ENCODE peak calls at places on chromosomes 5 and 9, in eight cellular contexts. H is ecto neural progenitor cell, I is GM10248, P is M059J, B is NCI-H1417 treated with DMSO at 0.1 percent for 48 hours, V is epithelial cell of proximal tubule, F is HS-5, L is GM13977. J is an unnamed sample.

GRCh38 chr9:114551750-114552685 is 35.6 kb upstream of the ATP6V1G1 start:
- DNase-seq in V (peak), B (no peak), L (no peak), F (peak), P (peak), H (no peak), I (no peak), J (no peak)

GRCh38 chr9:113463418-113464285 is at the start of gene RGS3:
- DNase-seq in B (peak), P (peak), L (no peak), H (peak), V (peak), I (no peak), F (no peak), J (peak)

GRCh38 chr9:27353405-27354229 is 56.7 kb upstream of the EQTN start:
- DNase-seq in L (no peak), I (peak), H (no peak), F (no peak), P (no peak), V (no peak), B (no peak), J (no peak)

GRCh38 chr9:136409557-136410455 is 608 bp downstream of the ENTR1 start:
- DNase-seq in L (peak), F (no peak), H (peak), V (no peak), B (no peak), P (peak), I (peak), J (peak)

GRCh38 chr9:122800066-122801060 is at the start of gene OR1K1:
- DNase-seq in H (no peak), F (no peak), V (no peak), I (no peak), B (no peak), L (no peak), P (no peak), J (no peak)

GRCh38 chr5:139662617-139663016 is 14.5 kb downstream of the CXXC5 start:
- DNase-seq in V (no peak), I (peak), B (no peak), L (peak), F (no peak), P (no peak), H (no peak), J (no peak)

GRCh38 chr5:99320461-99320860 is 391.7 kb upstream of the CHD1 start:
- DNase-seq in I (no peak), B (no peak), P (peak), F (no peak), H (no peak), V (no peak), L (no peak), J (no peak)

GRCh38 chr5:94884294-94884693 is 265.8 kb downstream of the SLF1 start:
- DNase-seq in F (no peak), L (no peak), P (no peak), B (no peak), I (no peak), V (no peak), H (no peak), J (no peak)

GRCh38 chr5:98763001-98763630 is 10.3 kb upstream of the RGMB start:
- DNase-seq in V (no peak), H (no peak), L (no peak), F (peak), B (no peak), P (peak), I (no peak), J (no peak)

GRCh38 chr9:72924116-72924790 is 28.6 kb downstream of the ALDH1A1 start:
- DNase-seq in L (no peak), H (no peak), P (no peak), V (no peak), I (no peak), F (no peak), B (no peak), J (no peak)

GRCh38 chr9:76257224-76257794 is 136.9 kb downstream of the RFK start:
- DNase-seq in H (no peak), F (no peak), P (no peak), L (no peak), I (no peak), B (no peak), V (no peak), J (no peak)

GRCh38 chr5:150241298-150242225 is 48.0 kb downstream of the CAMK2A start:
- DNase-seq in V (no peak), L (no peak), P (no peak), H (no peak), B (no peak), F (no peak), I (no peak), J (no peak)

GRCh38 chr5:136164226-136164625 is 28.7 kb downstream of the SMIM32 start:
- DNase-seq in L (no peak), P (no peak), H (no peak), B (no peak), I (no peak), F (no peak), V (no peak), J (no peak)

GRCh38 chr5:16502866-16503265 is 37.3 kb upstream of the ZNF622 start:
- DNase-seq in H (no peak), P (peak), V (peak), B (peak), L (no peak), I (no peak), F (no peak), J (no peak)

GRCh38 chr5:151675225-151675955 is 11.3 kb downstream of the SPARC start:
- DNase-seq in V (no peak), P (no peak), L (no peak), B (no peak), F (no peak), I (no peak), H (no peak), J (no peak)

GRCh38 chr5:133926960-133927615 is 41.3 kb downstream of the C5orf15 start:
- DNase-seq in I (no peak), L (no peak), H (no peak), V (peak), P (no peak), B (no peak), F (no peak), J (no peak)

GRCh38 chr5:97281257-97281656 is 98.2 kb upstream of the RIOK2 start:
- DNase-seq in B (no peak), V (no peak), P (no peak), L (no peak), I (no peak), H (no peak), F (no peak), J (no peak)

GRCh38 chr5:165143727-165144210 is 1638.3 kb downstream of the MAT2B start:
- DNase-seq in I (no peak), V (no peak), P (no peak), B (no peak), F (no peak), L (no peak), H (no peak), J (no peak)

GRCh38 chr5:132405646-132406045 is 36.1 kb downstream of the SLC22A5 start:
- DNase-seq in B (no peak), F (no peak), L (no peak), V (no peak), H (no peak), P (no peak), I (no peak), J (no peak)

GRCh38 chr5:159094745-159095144 is 5.0 kb downstream of the EBF1 start:
- DNase-seq in P (peak), B (no peak), I (no peak), L (peak), H (no peak), V (no peak), F (no peak), J (peak)

GRCh38 chr5:102715405-102715804 is 39.7 kb upstream of the PAM start:
- DNase-seq in V (peak), L (no peak), P (peak), H (no peak), F (peak), B (no peak), I (no peak), J (no peak)

GRCh38 chr5:55036477-55036876 is 12.4 kb downstream of the GZMK start:
- DNase-seq in B (no peak), V (no peak), P (peak), L (no peak), I (no peak), F (no peak), H (no peak), J (no peak)

GRCh38 chr9:70602364-70603019 is 188.0 kb upstream of the KLF9 start:
- DNase-seq in L (peak), I (peak), H (peak), F (peak), V (peak), B (peak), P (peak), J (no peak)